ENCODE peak calls at places on chromosomes 16 and 17, in nine cellular contexts. F is H9; H is OCI-LY7; G is LNCaP clone FGC; Y is AG09319; C is GM20000; E is A549; N is RWPE2; X is CD8-positive, alpha-beta T cell. L is an unnamed sample.

GRCh38 chr16:84844561-84845495 is 25.0 kb downstream of the CRISPLD2 start:
- DNase-seq in E (no peak), G (no peak), C (no peak), F (peak; percentile 64), Y (no peak), H (no peak), N (no peak), X (no peak), L (no peak)

GRCh38 chr17:17366235-17366634 is 63.1 kb downstream of the NT5M start:
- DNase-seq in C (no peak), G (no peak), E (no peak), N (no peak), H (no peak), Y (no peak), F (no peak), X (no peak), L (no peak)

GRCh38 chr17:51741447-51741846 is 417.1 kb downstream of the CA10 start:
- DNase-seq in C (no peak), G (no peak), Y (no peak), H (no peak), E (no peak), N (no peak), F (no peak), X (no peak), L (no peak)

GRCh38 chr17:32483451-32484019 is 3.3 kb upstream of the CDK5R1 start:
- DNase-seq in F (peak; percentile 92), Y (peak; percentile 57), C (peak; percentile 78), H (peak; percentile 75), N (no peak), G (peak; percentile 64), X (no peak), E (peak; percentile 69), L (no peak)

GRCh38 chr16:85416267-85417109 is 196.6 kb upstream of the GSE1 start:
- DNase-seq in G (peak; percentile 35), H (peak; percentile 83), C (peak; percentile 72), X (peak; percentile 53), E (peak; percentile 76), Y (no peak), N (peak; percentile 67), F (peak; percentile 82), L (no peak)

GRCh38 chr17:27384261-27384701 is 72.0 kb upstream of the KSR1 start:
- DNase-seq in G (peak; percentile 46), H (no peak), N (peak; percentile 88), E (peak; percentile 44), C (no peak), X (no peak), Y (peak; percentile 70), F (no peak), L (peak; percentile 92)

GRCh38 chr16:55041540-55042234 is 111.0 kb downstream of the IRX5 start:
- DNase-seq in H (no peak), E (no peak), X (no peak), F (no peak), G (no peak), N (no peak), Y (no peak), C (no peak), L (no peak)

GRCh38 chr17:80751460-80752368 is 207.1 kb downstream of the RPTOR start:
- DNase-seq in C (no peak), N (no peak), G (peak; percentile 38), F (no peak), E (no peak), H (no peak), Y (no peak), X (no peak), L (no peak)

GRCh38 chr17:40859536-40859935 is 7.5 kb downstream of the KRT12 start:
- DNase-seq in F (no peak), Y (no peak), G (no peak), C (no peak), N (no peak), H (no peak), X (no peak), E (no peak), L (no peak)

GRCh38 chr16:29699324-29700219 is 20.6 kb downstream of the QPRT start:
- DNase-seq in E (no peak), G (no peak), F (no peak), H (no peak), N (no peak), C (no peak), X (no peak), Y (no peak), L (no peak)

GRCh38 chr17:58120195-58120822 is 27.9 kb upstream of the OR4D1 start:
- DNase-seq in Y (peak; percentile 4), N (no peak), F (peak; percentile 78), E (no peak), X (no peak), H (peak; percentile 55), C (peak; percentile 39), G (peak; percentile 71), L (no peak)

GRCh38 chr17:68399638-68400403 is 57.5 kb downstream of the WIPI1 start:
- DNase-seq in C (no peak), E (no peak), X (no peak), F (peak; percentile 24), H (peak; percentile 71), Y (peak; percentile 65), N (no peak), G (no peak), L (no peak)

GRCh38 chr17:76714822-76715461 is 4.2 kb upstream of the MXRA7 start:
- DNase-seq in N (no peak), H (peak; percentile 82), X (peak; percentile 57), F (peak; percentile 61), G (no peak), Y (no peak), C (peak; percentile 70), E (no peak), L (peak; percentile 90)
- TF ChIP-seq CTCF in N (peak; percentile 95), H (peak; percentile 100), X (peak; percentile 95), F (peak; percentile 87), G (peak; percentile 73), Y (peak; percentile 83), C (peak; percentile 56), E (peak; percentile 97), L (peak; percentile 88)

GRCh38 chr16:181668-182021 is 1.4 kb downstream of the HBQ1 start:
- DNase-seq in F (no peak), H (no peak), C (no peak), Y (no peak), X (no peak), G (no peak), N (no peak), E (no peak), L (no peak)
- TF ChIP-seq CTCF in F (no peak), H (peak; percentile 33), C (no peak), Y (no peak), X (no peak), G (no peak), N (peak; percentile 70), E (no peak), L (no peak)

DNA sequence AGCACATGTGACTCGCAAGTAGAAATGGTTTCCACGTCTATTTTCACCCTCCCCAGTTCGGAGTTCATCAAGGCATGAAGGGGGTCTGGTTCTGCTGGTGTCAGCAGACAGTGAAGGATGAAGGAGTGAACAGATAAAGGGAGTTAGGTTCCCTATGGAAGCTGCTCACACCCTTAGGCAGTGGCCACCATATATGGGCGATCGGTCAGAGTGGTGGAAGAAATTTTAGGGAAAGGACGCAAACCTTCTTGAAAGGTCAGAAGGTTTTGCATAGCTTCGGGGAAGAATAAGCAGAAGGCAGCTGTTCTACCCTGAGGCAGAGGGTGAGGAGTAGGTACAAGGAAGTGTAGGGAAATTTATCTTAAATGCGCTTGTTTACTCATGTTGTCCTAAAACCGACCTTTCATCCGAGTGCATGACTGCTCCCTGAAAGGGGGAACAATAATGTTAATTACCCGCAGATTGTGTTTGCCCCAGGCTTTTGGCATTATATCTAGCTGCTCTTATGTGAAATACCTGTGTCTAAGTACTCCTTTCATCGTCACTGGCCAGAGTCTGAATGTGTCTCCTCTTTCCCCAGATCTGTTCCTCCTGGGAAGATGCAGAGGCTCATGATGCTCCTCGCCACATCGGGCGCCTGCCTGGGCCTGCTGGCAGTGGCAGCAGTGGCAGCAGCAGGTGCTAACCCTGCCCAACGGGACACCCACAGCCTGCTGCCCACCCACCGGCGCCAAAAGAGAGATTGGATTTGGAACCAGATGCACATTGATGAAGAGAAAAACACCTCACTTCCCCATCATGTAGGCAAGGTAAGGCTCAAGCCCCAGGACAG is 12.5 kb downstream of the CDH5 start:
- DNase-seq in H (no peak), G (no peak), F (no peak), Y (no peak), E (no peak), X (no peak), N (no peak), C (no peak), L (no peak)
- TF ChIP-seq CTCF in H (no peak), G (no peak), F (no peak), Y (no peak), E (no peak), X (no peak), N (no peak), C (no peak), L (no peak)

DNA sequence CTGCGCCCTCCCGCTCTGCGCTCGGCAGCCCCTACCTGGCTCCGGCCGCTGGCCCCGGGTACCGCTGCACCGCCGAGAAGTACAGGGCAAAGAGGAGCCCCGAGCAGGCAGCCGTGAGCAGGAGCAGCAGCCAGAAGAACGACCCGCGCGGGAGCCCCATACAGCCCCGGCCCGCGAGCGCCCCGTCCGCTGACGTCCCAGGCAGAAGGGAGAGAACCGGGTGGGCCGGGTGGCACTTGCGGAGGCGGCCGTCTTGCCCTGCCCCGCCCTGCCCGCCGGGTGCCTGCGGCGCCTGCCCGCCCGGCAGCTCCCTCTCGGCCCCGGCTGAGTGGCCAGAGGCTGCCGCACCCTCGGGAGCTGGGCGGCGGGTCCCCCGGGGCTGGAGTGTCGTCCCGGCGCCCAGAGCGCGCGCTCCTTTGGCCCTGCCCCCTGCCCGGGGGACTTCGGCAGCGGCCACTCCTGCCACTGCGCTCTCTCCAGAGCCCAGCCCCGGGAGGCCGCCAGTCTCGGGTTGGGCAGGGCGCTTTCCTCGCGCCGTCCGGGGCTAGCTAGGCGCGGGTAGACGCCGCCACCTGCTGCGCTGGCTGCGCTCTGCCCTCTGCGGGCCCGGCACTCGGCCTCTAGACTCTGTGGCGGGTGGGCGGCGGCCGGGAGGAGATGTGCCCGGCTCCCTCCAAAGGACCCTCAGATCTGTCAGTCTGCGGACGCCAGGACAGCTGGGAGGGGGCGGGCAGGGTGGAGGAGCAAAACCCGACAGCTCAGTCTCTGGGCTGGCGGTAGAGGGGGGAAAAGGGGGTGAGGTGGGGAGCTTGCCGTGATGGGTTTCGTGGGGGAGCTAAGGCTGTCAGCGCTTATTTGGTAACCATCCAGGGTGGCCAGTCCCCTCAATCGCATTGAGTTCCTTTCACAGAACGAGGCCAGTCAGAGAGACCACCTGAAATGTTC is at the start of gene ST6GALNAC2:
- DNase-seq in F (no peak), H (no peak), Y (no peak), G (no peak), C (peak; percentile 63), X (peak; percentile 6), N (no peak), E (peak; percentile 70), L (peak; percentile 87)
- TF ChIP-seq CTCF in F (no peak), H (no peak), Y (peak; percentile 25), G (peak; percentile 55), C (peak; percentile 4), X (no peak), N (peak; percentile 74), E (peak; percentile 25), L (peak; percentile 28)

GRCh38 chr16:48011888-48012658 is 143.7 kb downstream of the ABCC12 start:
- DNase-seq in C (no peak), N (no peak), Y (no peak), X (no peak), F (peak; percentile 10), H (peak; percentile 73), E (no peak), G (no peak), L (peak; percentile 53)
- TF ChIP-seq CTCF in C (no peak), N (no peak), Y (no peak), X (no peak), F (no peak), H (no peak), E (no peak), G (no peak), L (no peak)

L was measured in osteocyte.